ENCODE peak calls at places on chromosome 20, in six cellular contexts. P is HEK293T, A is GM23248, W is NCI-H774, K is M059J, R is NCI-H1048. T is an unnamed sample.

GRCh38 chr20:20369353-20370086 is 1.6 kb downstream of the INSM1 start:
- DNase-seq in P (no peak), A (no peak), W (peak), K (no peak), R (no peak), T (peak)

GRCh38 chr20:61422636-61423425 is 170.8 kb downstream of the CDH4 start:
- DNase-seq in P (no peak), A (no peak), W (no peak), K (no peak), R (no peak), T (no peak)

GRCh38 chr20:9015984-9016324 is 52.9 kb upstream of the PLCB4 start:
- DNase-seq in P (no peak), A (peak), W (no peak), K (peak), R (no peak), T (no peak)

GRCh38 chr20:4633780-4634179 is 87.9 kb upstream of the PRND start:
- DNase-seq in P (no peak), A (peak), W (no peak), K (peak), R (no peak), T (no peak)

GRCh38 chr20:64053841-64054661 is 4.6 kb upstream of the SOX18 start:
- DNase-seq in P (peak), A (no peak), W (no peak), K (peak), R (no peak), T (no peak)

GRCh38 chr20:17825251-17825691 is 125.5 kb downstream of the BANF2 start:
- DNase-seq in P (no peak), A (no peak), W (no peak), K (no peak), R (no peak), T (no peak)

GRCh38 chr20:49344975-49345374 is 67.1 kb upstream of the ZNFX1 start:
- DNase-seq in P (no peak), A (peak), W (no peak), K (peak), R (no peak), T (no peak)

GRCh38 chr20:50328996-50329898 is 138.6 kb downstream of the CEBPB start:
- DNase-seq in P (no peak), A (no peak), W (no peak), K (no peak), R (no peak), T (no peak)

GRCh38 chr20:719816-720215 is 44.2 kb upstream of the SCRT2 start:
- DNase-seq in P (no peak), A (no peak), W (no peak), K (no peak), R (no peak), T (no peak)

GRCh38 chr20:2398453-2398852 is 17.8 kb downstream of the TGM6 start:
- DNase-seq in P (no peak), A (no peak), W (no peak), K (peak), R (no peak), T (no peak)

GRCh38 chr20:12072945-12073245 is 155.2 kb downstream of the BTBD3 start:
- DNase-seq in P (no peak), A (no peak), W (no peak), K (peak), R (no peak), T (no peak)

GRCh38 chr20:2619961-2620595 is 32.4 kb upstream of the NOP56 start:
- DNase-seq in P (no peak), A (peak), W (no peak), K (peak), R (no peak), T (no peak)

GRCh38 chr20:58433759-58434158 is 44.7 kb downstream of the VAPB start:
- DNase-seq in P (no peak), A (peak), W (no peak), K (peak), R (no peak), T (no peak)

GRCh38 chr20:19688031-19688806 is 69.8 kb upstream of the RIN2 start:
- DNase-seq in P (peak), A (peak), W (no peak), K (peak), R (no peak), T (peak)

GRCh38 chr20:25553819-25554296 is 31.5 kb downstream of the NINL start:
- DNase-seq in P (no peak), A (peak), W (no peak), K (peak), R (no peak), T (peak)

GRCh38 chr20:11221046-11221445 is 547.2 kb upstream of the JAG1 start:
- DNase-seq in P (no peak), A (no peak), W (no peak), K (no peak), R (no peak), T (no peak)

GRCh38 chr20:15927893-15928650 is 645.2 kb downstream of the KIF16B start:
- DNase-seq in P (no peak), A (no peak), W (no peak), K (peak), R (no peak), T (no peak)

GRCh38 chr20:53224851-53225250 is 252.7 kb downstream of the TSHZ2 start:
- DNase-seq in P (no peak), A (peak), W (no peak), K (peak), R (no peak), T (no peak)

GRCh38 chr20:60138263-60139127 is 180.3 kb downstream of the CDH26 start:
- DNase-seq in P (peak), A (peak), W (peak), K (no peak), R (no peak), T (peak)

GRCh38 chr20:50111829-50112495 is 988 bp downstream of the UBE2V1 start:
- DNase-seq in P (no peak), A (peak), W (no peak), K (no peak), R (no peak), T (no peak)

GRCh38 chr20:836188-836587 is 2.7 kb downstream of the FAM110A start:
- DNase-seq in P (no peak), A (no peak), W (no peak), K (no peak), R (no peak), T (no peak)

GRCh38 chr20:3730803-3731370 is 1.6 kb upstream of the HSPA12B start:
- DNase-seq in P (no peak), A (peak), W (no peak), K (no peak), R (no peak), T (no peak)

GRCh38 chr20:45997187-45997586 is 11.5 kb upstream of the MMP9 start:
- DNase-seq in P (no peak), A (no peak), W (no peak), K (no peak), R (no peak), T (no peak)

GRCh38 chr20:47272893-47273590 is 83.5 kb downstream of the ZMYND8 start:
- DNase-seq in P (peak), A (peak), W (peak), K (peak), R (peak), T (peak)

T was measured in NCI-H1092 treated with DMSO at 0.1 percent for 48 hours.